ENCODE peak calls at places on chromosomes 16 and 17, in eight cellular contexts. K is K562, O is HCT116, B is endothelial cell of umbilical vein, Y is SK-N-SH, Z is GM12878, H is H1, R is HepG2. U is an unnamed sample.

GRCh38 chr17:82926716-82927115 is 86.9 kb upstream of the ZNF750 start:
- DNase-seq in K (no peak), O (no peak), B (no peak), Y (no peak), Z (no peak), H (no peak), R (no peak), U (no peak)

GRCh38 chr17:13209091-13209490 is 191.3 kb upstream of the ELAC2 start:
- DNase-seq in K (no peak), O (no peak), B (no peak), Y (no peak), Z (no peak), H (no peak), R (no peak), U (no peak)

GRCh38 chr17:71726320-71726719 is 394.5 kb upstream of the SOX9 start:
- DNase-seq in K (no peak), O (no peak), B (no peak), Y (no peak), Z (no peak), H (no peak), R (no peak), U (no peak)

GRCh38 chr17:42002792-42003301 is 14.4 kb downstream of the DNAJC7 start:
- DNase-seq in K (no peak), O (no peak), B (peak), Y (no peak), Z (no peak), H (no peak), R (peak), U (no peak)

GRCh38 chr17:45841883-45842525 is 2.7 kb upstream of the SPPL2C start:
- DNase-seq in K (no peak), O (no peak), B (no peak), Y (no peak), Z (no peak), H (no peak), R (no peak), U (no peak)

GRCh38 chr16:56560447-56560846 is 4.4 kb upstream of the MT4 start:
- DNase-seq in K (no peak), O (no peak), B (no peak), Y (no peak), Z (no peak), H (no peak), R (no peak), U (no peak)

GRCh38 chr17:50783193-50783660 is 15.9 kb upstream of the ANKRD40CL start:
- DNase-seq in K (peak), O (peak), B (peak), Y (peak), Z (peak), H (peak), R (peak), U (peak)

GRCh38 chr17:81409190-81409935 is 14.1 kb downstream of the BAHCC1 start:
- DNase-seq in K (peak), O (no peak), B (no peak), Y (peak), Z (no peak), H (no peak), R (no peak), U (no peak)

GRCh38 chr16:67598527-67598926 is 36.2 kb downstream of the CTCF start:
- DNase-seq in K (no peak), O (no peak), B (no peak), Y (no peak), Z (no peak), H (no peak), R (no peak), U (no peak)

GRCh38 chr16:56382459-56382858 is 42.9 kb downstream of the AMFR start:
- DNase-seq in K (no peak), O (no peak), B (no peak), Y (no peak), Z (no peak), H (no peak), R (peak), U (no peak)

GRCh38 chr17:55693244-55694216 is 29.1 kb downstream of the TMEM100 start:
- DNase-seq in K (no peak), O (no peak), B (no peak), Y (peak), Z (no peak), H (no peak), R (no peak), U (no peak)

GRCh38 chr17:78959803-78960202 is 19.9 kb downstream of the LGALS3BP start:
- DNase-seq in K (no peak), O (no peak), B (no peak), Y (no peak), Z (no peak), H (no peak), R (no peak), U (no peak)

GRCh38 chr17:63447688-63448005 is 1.5 kb upstream of the CYB561 start:
- DNase-seq in K (peak), O (no peak), B (peak), Y (peak), Z (no peak), H (no peak), R (no peak), U (no peak)

DNA sequence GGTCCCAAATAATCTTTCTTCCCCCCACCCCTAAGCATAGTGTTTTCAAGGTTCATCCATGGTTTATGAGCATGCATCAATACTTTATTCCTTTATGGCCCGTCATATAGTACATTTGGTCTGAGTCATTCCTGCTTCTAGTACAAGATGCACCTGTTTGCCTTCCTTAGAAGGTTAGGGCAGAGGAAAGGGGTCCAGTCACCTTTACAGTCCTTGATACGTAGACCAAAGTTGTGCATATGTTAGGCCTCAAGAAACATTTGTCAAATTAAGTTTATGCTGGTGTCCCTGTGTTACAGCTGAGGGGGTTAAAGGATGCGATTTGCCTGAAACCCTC is 1.4 kb downstream of the CYB5D2 start:
- DNase-seq in K (no peak), O (no peak), B (no peak), Y (no peak), Z (no peak), H (no peak), R (no peak), U (no peak)
- TF ChIP-seq POLR2AphosphoS5 in K (no peak), O (no peak), B (no peak), Y (no peak), Z (no peak), H (no peak), R (no peak), U (no peak)

DNA sequence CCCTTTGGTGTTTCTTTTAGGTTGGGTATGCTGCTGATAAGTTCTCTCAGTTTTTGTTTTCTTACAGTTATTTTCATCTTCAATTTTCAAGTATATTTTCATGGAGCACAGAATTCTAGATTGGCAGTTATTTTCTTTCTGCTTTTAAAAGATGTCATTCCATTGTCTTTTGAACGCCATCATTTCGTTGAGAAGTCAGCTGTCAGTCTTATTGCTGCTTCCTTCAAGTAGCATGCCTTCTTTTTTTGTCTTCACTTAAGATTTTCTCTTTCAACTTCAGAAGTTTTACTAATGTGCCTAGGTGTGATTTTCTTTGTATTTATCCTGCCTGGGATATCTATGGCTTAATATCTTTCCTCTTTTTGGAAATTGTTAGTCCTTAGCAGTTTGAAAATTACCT is 262.2 kb upstream of the PMFBP1 start:
- DNase-seq in K (peak), O (peak), B (peak), Y (no peak), Z (no peak), H (no peak), R (no peak), U (peak)
- H3K9ac ChIP-seq in K (no peak), O (no peak), B (no peak), Y (no peak), Z (no peak), H (no peak), R (no peak), U (no peak)

GRCh38 chr16:75250089-75250808 is 1.2 kb downstream of the BCAR1 start:
- DNase-seq in K (no peak), O (no peak), B (no peak), Y (no peak), Z (no peak), H (no peak), R (no peak), U (no peak)

GRCh38 chr16:75252946-75253911 is 1.8 kb upstream of the BCAR1 start:
- DNase-seq in K (no peak), O (no peak), B (peak), Y (no peak), Z (no peak), H (peak), R (no peak), U (no peak)

GRCh38 chr16:75251280-75252048 is at the start of gene BCAR1:
- DNase-seq in K (peak), O (no peak), B (peak), Y (peak), Z (no peak), H (peak), R (peak), U (no peak)

GRCh38 chr16:75250809-75251279 is 580 bp downstream of the BCAR1 start:
- DNase-seq in K (peak), O (no peak), B (no peak), Y (peak), Z (no peak), H (no peak), R (peak), U (no peak)

DNA sequence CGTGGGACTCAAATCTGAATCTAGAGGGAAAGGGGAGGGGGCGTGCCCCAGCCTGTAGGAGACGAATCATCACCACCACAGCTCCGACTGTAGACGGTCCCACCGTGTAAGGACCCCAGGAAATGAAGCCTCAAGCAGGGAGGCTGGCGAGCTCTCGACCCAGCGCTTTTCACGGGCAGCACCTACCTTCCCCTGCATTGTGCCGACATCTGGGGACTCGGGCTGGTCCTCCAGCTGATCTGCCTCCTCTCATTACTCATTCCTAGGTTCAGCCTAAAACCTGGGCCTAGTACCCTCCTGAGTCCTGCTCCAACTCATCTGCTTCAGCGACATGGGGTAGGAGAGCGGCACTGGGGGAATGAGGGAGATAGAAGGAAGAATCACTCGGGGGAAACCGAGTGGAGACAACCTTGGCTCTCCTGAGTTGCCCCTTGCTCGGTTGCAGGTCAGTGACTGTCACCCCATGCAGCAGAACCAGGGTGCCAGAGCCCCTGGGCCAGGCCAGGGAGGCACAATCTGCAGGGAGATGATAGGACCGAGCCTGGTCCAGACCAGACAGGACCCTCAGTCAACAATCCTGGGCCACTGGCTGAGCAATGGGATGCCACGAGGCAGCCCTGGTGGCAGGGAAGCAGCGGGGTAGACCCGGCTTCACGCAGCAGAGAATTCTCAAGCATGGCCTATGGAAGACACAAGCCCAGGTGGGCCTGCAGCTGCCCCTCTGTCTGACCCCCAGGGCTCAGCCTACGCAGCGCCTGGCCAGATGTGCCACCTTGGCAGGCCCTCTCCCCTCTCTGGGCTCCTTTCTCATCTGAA is 833 bp upstream of the BCAR1 start:
- DNase-seq in K (no peak), O (no peak), B (no peak), Y (no peak), Z (no peak), H (no peak), R (no peak), U (no peak)
- H3K27ac ChIP-seq in K (no peak), O (peak), B (peak), Y (peak), Z (no peak), H (peak), R (peak), U (peak)

GRCh38 chr16:25066747-25067631 is 44.6 kb upstream of the LCMT1 start:
- DNase-seq in K (peak), O (no peak), B (peak), Y (peak), Z (no peak), H (peak), R (peak), U (no peak)
- TF ChIP-seq POLR2AphosphoS5 in K (peak), O (no peak), B (no peak), Y (peak), Z (no peak), H (peak), R (peak), U (peak)

U was measured in SK-N-MC.